ENCODE peak calls at places on chromosomes 7 and 10, in seven cellular contexts. One of them, this sample, is unnamed.

GRCh38 chr7:7265057-7265456 is 82.7 kb downstream of the C1GALT1 start:
- DNase-seq in K562: no peak
- DNase-seq in HepG2: no peak
- DNase-seq in H1: no peak
- DNase-seq in IMR-90: peak
- DNase-seq in SK-N-SH: no peak
- DNase-seq in A549: no peak
- DNase-seq in this sample: no peak

GRCh38 chr10:26841733-26842317 is 18.9 kb downstream of the ABI1 start:
- DNase-seq in HepG2: no peak
- DNase-seq in IMR-90: no peak
- DNase-seq in K562: no peak
- DNase-seq in A549: no peak
- DNase-seq in H1: no peak
- DNase-seq in SK-N-SH: no peak
- DNase-seq in this sample: no peak

GRCh38 chr7:138515001-138515528 is 55.0 kb downstream of the TRIM24 start:
- DNase-seq in A549: no peak
- DNase-seq in IMR-90: no peak
- DNase-seq in H1: no peak
- DNase-seq in SK-N-SH: no peak
- DNase-seq in HepG2: no peak
- DNase-seq in K562: peak
- DNase-seq in this sample: no peak

GRCh38 chr7:15332962-15333361 is 228.9 kb downstream of the AGMO start:
- DNase-seq in K562: no peak
- DNase-seq in HepG2: no peak
- DNase-seq in IMR-90: no peak
- DNase-seq in H1: no peak
- DNase-seq in SK-N-SH: no peak
- DNase-seq in A549: no peak
- DNase-seq in this sample: no peak

GRCh38 chr10:67760272-67760671 is 64.3 kb upstream of the CTNNA3 start:
- DNase-seq in K562: no peak
- DNase-seq in H1: no peak
- DNase-seq in IMR-90: no peak
- DNase-seq in A549: no peak
- DNase-seq in HepG2: no peak
- DNase-seq in SK-N-SH: no peak
- DNase-seq in this sample: no peak

GRCh38 chr7:75039166-75039565 is 34.4 kb downstream of the RCC1L start:
- DNase-seq in H1: no peak
- DNase-seq in A549: no peak
- DNase-seq in K562: no peak
- DNase-seq in HepG2: no peak
- DNase-seq in IMR-90: peak
- DNase-seq in SK-N-SH: no peak
- DNase-seq in this sample: no peak

GRCh38 chr7:50721160-50721559 is 61.5 kb downstream of the GRB10 start:
- DNase-seq in IMR-90: no peak
- DNase-seq in A549: no peak
- DNase-seq in H1: no peak
- DNase-seq in HepG2: no peak
- DNase-seq in SK-N-SH: no peak
- DNase-seq in K562: no peak
- DNase-seq in this sample: no peak

GRCh38 chr10:71865561-71866041 is 14.6 kb upstream of the PSAP start:
- DNase-seq in HepG2: no peak
- DNase-seq in SK-N-SH: no peak
- DNase-seq in A549: no peak
- DNase-seq in K562: no peak
- DNase-seq in H1: no peak
- DNase-seq in IMR-90: no peak
- DNase-seq in this sample: no peak

GRCh38 chr7:127582361-127582760 is 3.0 kb downstream of the GCC1 start:
- DNase-seq in A549: no peak
- DNase-seq in HepG2: peak
- DNase-seq in H1: no peak
- DNase-seq in IMR-90: no peak
- DNase-seq in K562: no peak
- DNase-seq in SK-N-SH: no peak
- DNase-seq in this sample: no peak

GRCh38 chr10:93751832-93752231 is 5.9 kb upstream of the LGI1 start:
- DNase-seq in HepG2: no peak
- DNase-seq in A549: peak
- DNase-seq in SK-N-SH: peak
- DNase-seq in IMR-90: peak
- DNase-seq in H1: no peak
- DNase-seq in K562: peak
- DNase-seq in this sample: no peak

GRCh38 chr7:2140216-2140870 is 92.4 kb downstream of the MAD1L1 start:
- DNase-seq in IMR-90: no peak
- DNase-seq in A549: no peak
- DNase-seq in K562: no peak
- DNase-seq in H1: no peak
- DNase-seq in SK-N-SH: no peak
- DNase-seq in HepG2: no peak
- DNase-seq in this sample: no peak

GRCh38 chr10:60747817-60748469 is 30.3 kb upstream of the CDK1 start:
- DNase-seq in K562: no peak
- DNase-seq in SK-N-SH: no peak
- DNase-seq in H1: no peak
- DNase-seq in A549: no peak
- DNase-seq in IMR-90: no peak
- DNase-seq in HepG2: no peak
- DNase-seq in this sample: no peak

GRCh38 chr10:11429439-11430052 is 181.9 kb downstream of the USP6NL start:
- DNase-seq in H1: no peak
- DNase-seq in A549: no peak
- DNase-seq in HepG2: no peak
- DNase-seq in IMR-90: peak
- DNase-seq in K562: no peak
- DNase-seq in SK-N-SH: no peak
- DNase-seq in this sample: no peak

GRCh38 chr10:3892440-3893101 is 107.6 kb upstream of the KLF6 start:
- DNase-seq in SK-N-SH: no peak
- DNase-seq in HepG2: no peak
- DNase-seq in H1: no peak
- DNase-seq in A549: no peak
- DNase-seq in IMR-90: no peak
- DNase-seq in K562: no peak
- DNase-seq in this sample: no peak
- H3K27ac ChIP-seq in SK-N-SH: peak
- H3K27ac ChIP-seq in HepG2: no peak
- H3K27ac ChIP-seq in H1: no peak
- H3K27ac ChIP-seq in A549: peak
- H3K27ac ChIP-seq in IMR-90: no peak
- H3K27ac ChIP-seq in K562: no peak
- H3K27ac ChIP-seq in this sample: no peak

DNA sequence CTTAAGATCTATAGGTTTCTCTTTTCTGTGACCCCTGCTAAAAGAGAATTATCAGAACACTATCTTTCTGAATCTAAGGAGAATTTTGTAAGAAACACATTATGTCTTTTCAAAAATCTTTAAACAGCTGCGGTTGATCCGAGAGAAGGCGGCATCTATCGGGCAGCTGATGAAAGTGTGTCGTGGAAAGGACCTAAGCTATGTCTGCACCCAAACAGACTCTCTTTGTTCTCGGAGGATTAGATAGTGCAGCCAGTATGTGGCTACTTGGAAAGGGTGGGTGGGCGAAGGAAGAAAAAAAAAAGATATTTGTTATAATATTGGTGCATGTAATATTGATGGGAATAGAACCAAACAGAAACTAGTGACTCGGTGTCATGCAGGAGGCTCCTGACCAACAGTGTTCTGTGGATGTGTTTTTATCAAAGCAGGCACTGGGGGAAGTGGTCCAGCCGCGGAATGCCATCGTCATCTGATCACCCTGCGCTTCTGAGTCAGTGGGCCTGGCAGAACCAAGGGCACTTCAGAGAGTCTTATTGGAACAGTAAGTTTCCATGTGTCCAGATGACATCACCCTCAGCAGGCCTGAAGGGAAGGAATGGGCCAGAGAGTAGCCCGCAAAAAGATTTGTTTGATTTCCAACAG is 509.7 kb upstream of the AKR1E2 start:
- DNase-seq in K562: no peak
- DNase-seq in IMR-90: peak
- DNase-seq in H1: no peak
- DNase-seq in HepG2: no peak
- DNase-seq in A549: no peak
- DNase-seq in SK-N-SH: no peak
- DNase-seq in this sample: no peak
- TF ChIP-seq RFX5 in K562: no peak
- TF ChIP-seq RFX5 in IMR-90: peak
- TF ChIP-seq RFX5 in H1: no peak
- TF ChIP-seq RFX5 in HepG2: no peak
- TF ChIP-seq RFX5 in A549: no peak
- TF ChIP-seq RFX5 in SK-N-SH: no peak
- TF ChIP-seq RFX5 in this sample: no peak

DNA sequence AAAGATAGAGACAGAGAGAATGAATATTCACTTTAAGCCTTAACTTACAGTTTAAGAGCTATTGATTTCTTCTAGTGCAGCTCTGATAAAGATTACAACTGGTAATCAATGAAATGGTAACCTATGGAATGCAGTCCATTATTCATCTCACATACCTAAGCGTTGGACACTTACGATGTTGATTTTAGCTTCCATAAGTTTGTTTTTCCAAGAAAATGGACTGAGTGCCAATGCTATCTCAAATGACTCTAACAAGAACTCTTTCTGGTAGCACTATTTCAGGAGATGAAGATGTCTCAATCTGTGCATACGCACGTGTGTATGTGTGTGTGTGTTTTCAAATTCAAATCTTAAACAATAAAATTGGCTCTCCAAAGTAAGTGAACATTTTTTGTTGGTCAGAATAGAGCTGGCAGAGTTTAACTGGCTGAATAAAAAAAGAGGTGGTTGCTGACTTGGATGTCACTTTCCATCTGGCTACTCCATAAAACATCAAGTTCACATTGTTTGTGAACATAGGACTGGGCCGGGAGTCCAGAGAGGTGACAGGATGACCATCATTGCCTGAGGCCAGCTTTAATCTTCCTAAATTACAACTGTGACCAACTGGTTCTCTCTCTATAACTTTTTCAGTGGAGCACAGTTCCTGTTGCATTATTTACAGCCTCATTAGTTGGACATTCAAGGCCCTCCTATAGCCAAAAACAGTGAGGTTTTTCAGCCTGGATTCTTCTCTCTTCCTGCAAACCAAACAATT is 106.9 kb upstream of the CSTF2T start:
- DNase-seq in SK-N-SH: no peak
- DNase-seq in IMR-90: peak
- DNase-seq in K562: no peak
- DNase-seq in HepG2: no peak
- DNase-seq in H1: no peak
- DNase-seq in A549: no peak
- DNase-seq in this sample: no peak
- H3K27ac ChIP-seq in SK-N-SH: no peak
- H3K27ac ChIP-seq in IMR-90: no peak
- H3K27ac ChIP-seq in K562: no peak
- H3K27ac ChIP-seq in HepG2: no peak
- H3K27ac ChIP-seq in H1: no peak
- H3K27ac ChIP-seq in A549: no peak
- H3K27ac ChIP-seq in this sample: no peak

DNA sequence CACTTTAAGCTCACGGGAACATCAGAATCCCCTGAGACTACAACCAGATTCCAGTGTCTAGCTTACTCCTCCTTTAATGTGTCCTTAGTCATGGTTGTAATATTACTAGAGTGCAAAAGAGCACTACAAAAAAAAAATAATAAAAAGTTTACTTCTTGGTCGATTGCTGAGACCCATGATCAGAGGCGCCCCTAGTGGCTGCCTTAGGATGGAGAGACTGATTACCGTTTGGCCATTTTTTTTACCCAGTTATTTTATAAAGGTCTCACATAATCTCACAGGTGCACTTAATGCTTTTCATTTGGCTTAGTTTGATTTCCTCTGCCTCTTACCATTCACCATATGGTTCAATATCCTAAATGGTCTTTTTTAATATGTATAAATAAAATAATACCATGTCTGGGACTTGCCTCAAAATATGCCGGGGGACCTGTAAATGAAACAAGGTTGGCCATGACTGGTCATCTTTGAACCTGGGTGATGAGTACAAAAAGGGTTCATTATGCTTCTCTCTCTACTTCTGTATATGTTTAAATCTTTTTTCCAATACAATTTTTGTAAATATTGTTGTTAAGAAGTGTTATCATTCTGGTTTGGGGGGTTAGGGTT is 331.5 kb upstream of the NFE2L3 start:
- DNase-seq in SK-N-SH: peak
- DNase-seq in H1: no peak
- DNase-seq in IMR-90: no peak
- DNase-seq in HepG2: no peak
- DNase-seq in A549: peak
- DNase-seq in K562: peak
- DNase-seq in this sample: no peak
- TF ChIP-seq RFX5 in SK-N-SH: no peak
- TF ChIP-seq RFX5 in H1: no peak
- TF ChIP-seq RFX5 in IMR-90: no peak
- TF ChIP-seq RFX5 in HepG2: no peak
- TF ChIP-seq RFX5 in A549: no peak
- TF ChIP-seq RFX5 in K562: no peak
- TF ChIP-seq RFX5 in this sample: no peak

GRCh38 chr10:126199221-126199998 is 188.9 kb downstream of the ADAM12 start:
- DNase-seq in HepG2: no peak
- DNase-seq in H1: no peak
- DNase-seq in IMR-90: peak
- DNase-seq in K562: peak
- DNase-seq in A549: peak
- DNase-seq in SK-N-SH: no peak
- DNase-seq in this sample: no peak
- H3K27ac ChIP-seq in HepG2: no peak
- H3K27ac ChIP-seq in H1: no peak
- H3K27ac ChIP-seq in IMR-90: no peak
- H3K27ac ChIP-seq in K562: peak
- H3K27ac ChIP-seq in A549: peak
- H3K27ac ChIP-seq in SK-N-SH: peak
- H3K27ac ChIP-seq in this sample: no peak

GRCh38 chr10:104680467-104681401 is 39.6 kb downstream of the SORCS3 start:
- DNase-seq in IMR-90: no peak
- DNase-seq in SK-N-SH: peak
- DNase-seq in HepG2: no peak
- DNase-seq in K562: no peak
- DNase-seq in A549: peak
- DNase-seq in H1: peak
- DNase-seq in this sample: no peak
- TF ChIP-seq RFX5 in IMR-90: no peak
- TF ChIP-seq RFX5 in SK-N-SH: no peak
- TF ChIP-seq RFX5 in HepG2: no peak
- TF ChIP-seq RFX5 in K562: no peak
- TF ChIP-seq RFX5 in A549: no peak
- TF ChIP-seq RFX5 in H1: no peak
- TF ChIP-seq RFX5 in this sample: no peak